ENCODE peak calls at places on chromosomes 13 and 19, in seven cellular contexts. I is stomach, O is transverse colon, K is spleen, J is HCT116, T is vagina, E is GM23338. U is an unnamed sample.

GRCh38 chr13:29893438-29893837 is 43.0 kb upstream of the UBL3 start:
- DNase-seq in I (no peak), O (no peak), K (no peak), J (no peak), T (no peak), E (no peak), U (no peak)

GRCh38 chr13:70941454-70941853 is 833.2 kb upstream of the KLHL1 start:
- DNase-seq in I (no peak), O (no peak), K (no peak), J (no peak), T (no peak), E (no peak), U (no peak)

GRCh38 chr19:10773969-10774368 is 56.1 kb downstream of the DNM2 start:
- DNase-seq in I (no peak), O (no peak), K (no peak), J (no peak), T (no peak), E (no peak), U (no peak)

GRCh38 chr19:52170863-52171320 is 529 bp downstream of the ZNF836 start:
- DNase-seq in I (no peak), O (peak), K (peak), J (no peak), T (peak), E (peak), U (peak)

GRCh38 chr13:96027496-96027895 is 25.7 kb downstream of the UGGT2 start:
- DNase-seq in I (no peak), O (no peak), K (no peak), J (no peak), T (no peak), E (no peak), U (no peak)

GRCh38 chr13:44040070-44040753 is 160.5 kb downstream of the LACC1 start:
- DNase-seq in I (no peak), O (no peak), K (no peak), J (no peak), T (no peak), E (no peak), U (no peak)

GRCh38 chr13:23579886-23580706 is 9.9 kb downstream of the TNFRSF19 start:
- DNase-seq in I (no peak), O (no peak), K (no peak), J (no peak), T (no peak), E (peak), U (peak)

GRCh38 chr19:42455621-42456081 is 12.9 kb upstream of the CXCL17 start:
- DNase-seq in I (no peak), O (peak), K (no peak), J (peak), T (no peak), E (no peak), U (no peak)

GRCh38 chr13:74114641-74115040 is 19.6 kb downstream of the KLF12 start:
- DNase-seq in I (no peak), O (no peak), K (no peak), J (no peak), T (no peak), E (no peak), U (no peak)

GRCh38 chr13:98927954-98928927 is 49.6 kb downstream of the DOCK9 start:
- DNase-seq in I (no peak), O (no peak), K (no peak), J (no peak), T (no peak), E (peak), U (peak)

GRCh38 chr13:77219401-77219800 is 107.5 kb downstream of the MYCBP2 start:
- DNase-seq in I (no peak), O (no peak), K (no peak), J (no peak), T (no peak), E (no peak), U (no peak)

GRCh38 chr13:72198967-72199601 is 332.1 kb upstream of the DACH1 start:
- DNase-seq in I (no peak), O (no peak), K (no peak), J (no peak), T (no peak), E (no peak), U (no peak)

GRCh38 chr19:1239796-1240737 is 1.5 kb upstream of the ATP5F1D start:
- DNase-seq in I (peak), O (peak), K (peak), J (peak), T (no peak), E (peak), U (peak)

GRCh38 chr19:48963371-48964204 is 1.5 kb upstream of the FTL start:
- DNase-seq in I (peak), O (peak), K (peak), J (no peak), T (peak), E (peak), U (peak)

GRCh38 chr19:45098521-45099464 is 5.8 kb downstream of the PPP1R37 start:
- DNase-seq in I (peak), O (no peak), K (no peak), J (no peak), T (no peak), E (no peak), U (peak)

GRCh38 chr13:27012482-27013197 is 159.0 kb downstream of the USP12 start:
- DNase-seq in I (no peak), O (no peak), K (no peak), J (no peak), T (no peak), E (no peak), U (no peak)

GRCh38 chr13:62320129-62320724 is 904.6 kb upstream of the PCDH20 start:
- DNase-seq in I (no peak), O (no peak), K (no peak), J (peak), T (no peak), E (peak), U (peak)

GRCh38 chr13:31044658-31045620 is 112.5 kb downstream of the TEX26 start:
- DNase-seq in I (no peak), O (no peak), K (no peak), J (peak), T (no peak), E (no peak), U (peak)

GRCh38 chr13:64774915-64775314 is 2455.2 kb downstream of the PCDH9 start:
- DNase-seq in I (no peak), O (no peak), K (no peak), J (no peak), T (no peak), E (no peak), U (no peak)

GRCh38 chr19:50482271-50482855 is 5.7 kb upstream of the GARIN5A start:
- DNase-seq in I (no peak), O (no peak), K (peak), J (no peak), T (no peak), E (no peak), U (no peak)

GRCh38 chr19:55528030-55528801 is 8.7 kb downstream of the SBK2 start:
- DNase-seq in I (no peak), O (no peak), K (no peak), J (no peak), T (no peak), E (no peak), U (no peak)

GRCh38 chr19:3284759-3285646 is 60.5 kb downstream of the CELF5 start:
- DNase-seq in I (peak), O (peak), K (no peak), J (peak), T (no peak), E (peak), U (peak)

GRCh38 chr19:29495091-29495490 is 30.7 kb upstream of the VSTM2B start:
- DNase-seq in I (no peak), O (no peak), K (no peak), J (no peak), T (no peak), E (no peak), U (no peak)

GRCh38 chr13:102905905-102906304 is 60.1 kb downstream of the ERCC5 start:
- DNase-seq in I (no peak), O (no peak), K (no peak), J (no peak), T (no peak), E (no peak), U (no peak)

GRCh38 chr19:48397636-48398328 is 4.3 kb downstream of the GRIN2D start:
- DNase-seq in I (no peak), O (no peak), K (no peak), J (no peak), T (no peak), E (no peak), U (no peak)

GRCh38 chr13:79986890-79987289 is 354.0 kb downstream of the SPRY2 start:
- DNase-seq in I (no peak), O (no peak), K (no peak), J (no peak), T (no peak), E (no peak), U (no peak)
- TF ChIP-seq POLR2AphosphoS5 in I (no peak), O (no peak), K (no peak), J (no peak), T (no peak), E (no peak), U (no peak)

GRCh38 chr19:2283835-2284507 is 2.0 kb upstream of the PEAK3 start:
- DNase-seq in I (no peak), O (no peak), K (no peak), J (no peak), T (no peak), E (no peak), U (no peak)

GRCh38 chr19:2282862-2283237 is 875 bp upstream of the PEAK3 start:
- DNase-seq in I (no peak), O (no peak), K (no peak), J (no peak), T (no peak), E (no peak), U (no peak)

GRCh38 chr19:2278504-2279158 is 3.3 kb downstream of the PEAK3 start:
- DNase-seq in I (no peak), O (peak), K (no peak), J (no peak), T (no peak), E (no peak), U (no peak)

GRCh38 chr19:2280633-2281264 is 1.2 kb downstream of the PEAK3 start:
- DNase-seq in I (no peak), O (no peak), K (no peak), J (no peak), T (no peak), E (no peak), U (no peak)

GRCh38 chr19:2282062-2282861 is at the start of gene PEAK3:
- DNase-seq in I (peak), O (peak), K (peak), J (no peak), T (no peak), E (peak), U (peak)
- TF ChIP-seq POLR2AphosphoS5 in I (no peak), O (no peak), K (peak), J (no peak), T (peak), E (no peak), U (no peak)

DNA sequence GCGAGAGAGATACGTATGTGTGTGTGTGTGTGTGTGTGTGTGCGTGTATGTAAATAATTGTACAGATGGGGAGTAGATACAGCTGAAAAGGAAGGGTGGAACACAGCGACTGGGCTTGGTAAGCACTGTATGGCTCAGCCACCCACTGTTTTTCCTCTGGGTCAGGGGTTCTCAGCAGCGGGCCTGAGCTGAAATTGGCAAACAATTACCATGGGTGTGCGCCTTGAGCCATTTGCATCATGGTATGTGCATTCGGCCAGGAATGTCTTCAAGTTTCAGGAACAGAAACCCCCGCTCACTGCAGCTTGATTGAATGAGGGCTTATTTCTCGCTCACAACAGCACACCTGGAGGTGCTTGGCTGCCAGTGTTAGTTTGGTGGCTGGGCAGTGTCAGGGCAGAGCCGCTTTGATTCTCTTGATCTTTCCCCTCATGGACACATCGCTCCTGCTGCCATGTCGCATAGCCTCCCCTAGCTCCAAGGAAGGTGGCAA is 126.7 kb downstream of the SIPA1L3 start:
- DNase-seq in I (no peak), O (peak), K (peak), J (no peak), T (no peak), E (peak), U (no peak)
- TF ChIP-seq POLR2AphosphoS5 in I (no peak), O (no peak), K (peak), J (no peak), T (no peak), E (no peak), U (no peak)

GRCh38 chr13:113837554-113838355 is 26.1 kb downstream of the GAS6 start:
- DNase-seq in I (peak), O (peak), K (no peak), J (peak), T (peak), E (no peak), U (peak)

GRCh38 chr13:113838711-113839201 is 25.1 kb downstream of the GAS6 start:
- DNase-seq in I (no peak), O (no peak), K (no peak), J (no peak), T (no peak), E (no peak), U (no peak)

GRCh38 chr13:113834496-113835200 is 29.2 kb downstream of the GAS6 start:
- DNase-seq in I (no peak), O (no peak), K (peak), J (no peak), T (no peak), E (no peak), U (no peak)

GRCh38 chr13:113835461-113836274 is 28.2 kb downstream of the GAS6 start:
- DNase-seq in I (no peak), O (no peak), K (no peak), J (no peak), T (no peak), E (no peak), U (no peak)

DNA sequence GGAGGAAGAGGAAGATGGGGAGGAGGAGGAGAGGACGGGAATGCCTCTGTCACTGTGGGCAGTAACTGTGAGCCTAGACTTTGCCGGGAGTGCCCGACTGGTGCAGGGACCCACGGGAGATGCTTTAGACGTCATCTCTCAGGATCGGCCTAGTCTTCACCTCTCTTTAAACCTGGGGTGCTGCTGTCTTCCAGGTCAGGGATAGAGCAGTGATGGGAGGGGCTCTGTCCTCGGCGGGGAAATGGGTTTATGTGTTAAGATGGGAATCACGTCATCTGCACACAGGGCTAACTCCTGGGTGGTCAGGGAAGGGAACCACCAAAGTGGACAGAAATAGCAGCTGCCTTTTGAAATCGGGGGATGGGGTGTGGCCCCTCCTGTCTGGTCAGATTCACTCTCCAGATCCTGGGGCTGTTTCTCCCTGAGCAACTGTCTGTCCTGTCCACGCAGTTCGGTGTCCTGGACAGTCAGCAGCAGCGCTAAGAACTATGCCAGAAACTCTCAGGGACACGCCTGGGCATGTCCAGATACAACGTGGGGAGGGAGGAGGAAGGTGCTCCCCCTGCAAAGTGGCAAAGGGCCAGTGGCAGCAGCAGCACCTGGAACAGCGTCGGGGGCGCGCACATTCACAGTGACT is 26.8 kb downstream of the GAS6 start:
- DNase-seq in I (peak), O (no peak), K (no peak), J (peak), T (no peak), E (no peak), U (peak)
- TF ChIP-seq POLR2AphosphoS5 in I (no peak), O (no peak), K (no peak), J (no peak), T (no peak), E (no peak), U (no peak)

GRCh38 chr13:99977334-99977911 is 4.2 kb upstream of the ZIC2 start:
- DNase-seq in I (no peak), O (no peak), K (no peak), J (no peak), T (no peak), E (no peak), U (no peak)
- TF ChIP-seq POLR2AphosphoS5 in I (no peak), O (no peak), K (no peak), J (no peak), T (no peak), E (no peak), U (no peak)

DNA sequence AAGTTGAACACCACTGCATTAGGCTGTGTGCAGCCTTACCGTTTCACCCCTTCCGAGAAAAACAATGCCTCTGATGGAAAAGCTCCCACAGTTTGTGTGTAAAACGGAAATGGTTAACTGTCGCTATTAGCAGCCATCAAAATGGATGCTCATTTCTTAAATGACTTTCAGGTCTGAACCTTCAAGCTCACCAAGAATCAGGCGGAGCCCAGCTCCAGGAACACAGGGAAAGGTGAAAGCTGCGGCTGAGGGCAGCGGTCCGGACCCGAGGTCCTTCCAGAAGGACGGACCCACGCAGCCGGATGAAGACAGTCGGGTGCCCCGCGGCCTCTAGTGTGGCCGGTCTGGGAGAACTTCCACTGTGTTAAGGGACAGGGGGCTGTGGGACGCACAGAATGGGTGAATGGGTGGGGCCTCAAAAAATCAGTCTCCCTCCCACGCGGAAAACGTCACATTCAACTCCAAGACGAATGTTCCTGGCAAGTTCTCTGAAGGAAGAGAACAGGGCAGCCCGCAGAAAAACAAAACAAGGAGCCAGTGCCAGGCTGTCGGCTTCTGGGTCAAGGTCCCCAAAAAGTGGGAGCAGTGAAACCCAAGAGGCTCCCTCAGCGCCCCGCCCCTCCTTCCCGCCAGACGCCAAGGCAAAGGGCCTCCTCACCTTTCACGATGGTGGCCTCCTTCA is 4.9 kb downstream of the IRS2 start:
- DNase-seq in I (peak), O (no peak), K (no peak), J (no peak), T (no peak), E (no peak), U (no peak)
- TF ChIP-seq POLR2AphosphoS5 in I (no peak), O (no peak), K (no peak), J (no peak), T (no peak), E (no peak), U (no peak)

GRCh38 chr19:14577885-14578427 is 4.9 kb upstream of the CLEC17A start:
- DNase-seq in I (no peak), O (no peak), K (no peak), J (no peak), T (no peak), E (peak), U (no peak)
- TF ChIP-seq POLR2AphosphoS5 in I (no peak), O (no peak), K (peak), J (no peak), T (no peak), E (no peak), U (no peak)

DNA sequence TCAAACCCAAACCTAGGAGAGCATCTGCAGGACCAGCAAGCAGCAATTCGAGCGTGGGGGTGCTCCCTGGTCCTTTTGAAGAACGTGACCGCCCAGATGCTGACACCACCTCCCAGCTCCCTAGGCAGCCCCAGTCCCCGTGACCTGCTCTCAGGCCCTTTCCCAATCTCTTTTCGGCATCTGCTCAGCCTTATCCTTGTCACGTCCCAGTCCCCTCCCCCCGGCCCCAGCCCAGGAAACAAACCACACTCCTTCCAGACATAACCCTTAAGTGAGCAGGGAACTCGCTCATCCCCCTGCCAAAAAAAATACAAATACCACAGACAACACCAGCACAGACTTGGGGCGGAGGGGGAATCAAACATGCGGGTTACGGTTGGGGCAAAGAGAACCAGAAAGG is 3.3 kb downstream of the MLLT1 start:
- DNase-seq in I (no peak), O (peak), K (no peak), J (no peak), T (no peak), E (no peak), U (peak)
- TF ChIP-seq POLR2AphosphoS5 in I (no peak), O (no peak), K (peak), J (no peak), T (peak), E (no peak), U (no peak)